ENCODE peak calls at places on chromosome 18, in four cellular contexts. D is Calu3; U is mucosa of descending colon; J is stimulated activated CD4-positive, alpha-beta T cell treated with anti-CD3 and anti-CD28 coated beads, Interleukin-1b, Interleukin-23, amount 100 ng/mL, for 24 hours. C is an unnamed sample.

GRCh38 chr18:46431522-46432171 is 225.4 kb downstream of the LOXHD1 start:
- DNase-seq in J (no peak), U (no peak), D (no peak), C (no peak)

GRCh38 chr18:12857215-12857924 is 26.7 kb downstream of the PTPN2 start:
- DNase-seq in D (no peak), U (no peak), J (no peak), C (no peak)

GRCh38 chr18:48186084-48186798 is 222.9 kb downstream of the ZBTB7C start:
- DNase-seq in J (no peak), U (no peak), D (no peak), C (no peak)

GRCh38 chr18:9428301-9428706 is 47.0 kb upstream of the RALBP1 start:
- DNase-seq in U (no peak), D (peak; percentile 22), J (no peak), C (no peak)

GRCh38 chr18:77102246-77103040 is 30.1 kb downstream of the MBP start:
- DNase-seq in U (no peak), D (no peak), J (no peak), C (no peak)

GRCh38 chr18:48835745-48836191 is 115.0 kb downstream of the SMAD7 start:
- DNase-seq in U (peak; percentile 12), D (no peak), J (no peak), C (no peak)

GRCh38 chr18:68733693-68734092 is 18.8 kb upstream of the TMX3 start:
- DNase-seq in J (no peak), U (no peak), D (no peak), C (no peak)

GRCh38 chr18:13530879-13531387 is 195.4 kb downstream of the FAM210A start:
- DNase-seq in U (peak; percentile 67), J (no peak), D (peak; percentile 22), C (no peak)

GRCh38 chr18:48638896-48639771 is 100.3 kb downstream of the CTIF start:
- DNase-seq in D (no peak), J (no peak), U (no peak), C (no peak)

GRCh38 chr18:46660955-46661749 is 4.1 kb upstream of the LOXHD1 start:
- DNase-seq in J (no peak), D (peak; percentile 17), U (no peak), C (no peak)

GRCh38 chr18:23231340-23232021 is 96.2 kb downstream of the CABLES1 start:
- DNase-seq in J (peak; percentile 44), U (no peak), D (peak; percentile 73), C (no peak)

GRCh38 chr18:61896767-61897166 is 4.0 kb upstream of the RNF152 start:
- DNase-seq in D (no peak), J (no peak), U (no peak), C (no peak)